ENCODE peak calls at places on chromosomes 11 and 22, in six cellular contexts. Z is HepG2, V is IMR-90, I is SK-N-SH, J is GM12878, P is K562. C is an unnamed sample.

GRCh38 chr22:29029202-29030000 is 32.2 kb downstream of the C22orf31 start:
- DNase-seq in Z (no peak), J (no peak), V (no peak), P (no peak), I (no peak), C (no peak)

GRCh38 chr11:57414612-57415212 is 12.2 kb downstream of the SLC43A3 start:
- DNase-seq in P (no peak), I (no peak), Z (no peak), V (no peak), J (no peak), C (no peak)

GRCh38 chr22:37234736-37235711 is 9.0 kb downstream of the RAC2 start:
- DNase-seq in I (no peak), P (no peak), Z (no peak), V (no peak), J (no peak), C (no peak)

GRCh38 chr11:116707250-116707649 is 65.5 kb downstream of the BUD13 start:
- DNase-seq in Z (no peak), V (no peak), I (no peak), P (no peak), J (no peak), C (no peak)

GRCh38 chr11:35794850-35795249 is 132.3 kb downstream of the TRIM44 start:
- DNase-seq in V (peak; percentile 88), P (no peak), I (no peak), J (no peak), Z (no peak), C (no peak)

GRCh38 chr22:19579880-19580279 is 55.7 kb upstream of the CLDN5 start:
- DNase-seq in Z (no peak), V (no peak), I (no peak), J (peak; percentile 7), P (peak; percentile 38), C (no peak)

GRCh38 chr11:62104816-62105610 is 18.8 kb upstream of the INCENP start:
- DNase-seq in J (no peak), V (peak; percentile 61), I (no peak), P (peak; percentile 94), Z (no peak), C (no peak)

GRCh38 chr11:61994981-61995380 is 27.5 kb upstream of the FTH1 start:
- DNase-seq in J (no peak), I (no peak), V (no peak), Z (peak; percentile 69), P (no peak), C (no peak)

GRCh38 chr22:22786301-22787115 is 101.1 kb upstream of the IGLL5 start:
- DNase-seq in I (no peak), J (no peak), Z (peak; percentile 20), P (no peak), V (no peak), C (no peak)

GRCh38 chr11:17277024-17277584 is 565 bp downstream of the NUCB2 start:
- DNase-seq in Z (no peak), J (no peak), I (no peak), V (peak; percentile 63), P (peak; percentile 40), C (peak; percentile 24)

GRCh38 chr11:66934971-66935779 is 23.0 kb downstream of the PC start:
- DNase-seq in V (peak; percentile 73), J (no peak), I (no peak), P (peak; percentile 92), Z (no peak), C (no peak)

GRCh38 chr22:29337631-29338284 is 22.3 kb upstream of the RASL10A start:
- DNase-seq in I (no peak), V (no peak), Z (no peak), P (no peak), J (no peak), C (no peak)

GRCh38 chr22:50498322-50498861 is 9.1 kb downstream of the LMF2 start:
- DNase-seq in I (peak; percentile 77), J (no peak), Z (peak; percentile 80), V (peak; percentile 51), P (peak; percentile 89), C (peak; percentile 72)

GRCh38 chr11:69292221-69292648 is 1.7 kb upstream of the MYEOV start:
- DNase-seq in J (no peak), Z (no peak), I (no peak), V (no peak), P (peak; percentile 66), C (peak; percentile 34)

GRCh38 chr22:22150457-22150856 is 94.1 kb upstream of the VPREB1 start:
- DNase-seq in J (no peak), I (no peak), P (no peak), V (no peak), Z (no peak), C (no peak)

GRCh38 chr22:17079572-17079971 is 5.2 kb upstream of the IL17RA start:
- DNase-seq in J (no peak), V (peak; percentile 22), Z (no peak), P (no peak), I (no peak), C (no peak)

GRCh38 chr11:35618497-35619029 is 303 bp downstream of the FJX1 start:
- DNase-seq in J (no peak), Z (no peak), I (peak; percentile 78), P (peak; percentile 25), V (peak; percentile 51), C (peak; percentile 50)

GRCh38 chr11:134440851-134441645 is 29.0 kb upstream of the B3GAT1 start:
- DNase-seq in P (no peak), J (no peak), V (no peak), I (no peak), Z (no peak), C (no peak)

GRCh38 chr11:129063118-129063517 is 120.4 kb upstream of the TP53AIP1 start:
- DNase-seq in Z (no peak), I (no peak), J (no peak), V (no peak), P (no peak), C (no peak)

GRCh38 chr11:74720596-74721478 is 10.4 kb downstream of the CHRDL2 start:
- DNase-seq in I (no peak), V (peak; percentile 89), P (no peak), J (no peak), Z (no peak), C (no peak)

GRCh38 chr11:10460611-10461275 is 5.7 kb downstream of the AMPD3 start:
- DNase-seq in Z (no peak), P (no peak), I (no peak), J (no peak), V (no peak), C (no peak)

GRCh38 chr11:20035701-20036601 is 124.3 kb downstream of the DBX1 start:
- DNase-seq in J (no peak), V (peak; percentile 99), P (peak; percentile 54), I (no peak), Z (peak; percentile 91), C (peak; percentile 96)

GRCh38 chr11:109305009-109305408 is 117.0 kb upstream of the C11orf87 start:
- DNase-seq in V (no peak), Z (no peak), P (no peak), J (no peak), I (no peak), C (no peak)

GRCh38 chr11:107247189-107247588 is 210.4 kb downstream of the CWF19L2 start:
- DNase-seq in P (no peak), V (no peak), I (no peak), J (no peak), Z (no peak), C (no peak)

GRCh38 chr11:107249054-107249453 is 208.6 kb downstream of the CWF19L2 start:
- DNase-seq in Z (no peak), I (no peak), V (no peak), J (no peak), P (no peak), C (no peak)

DNA sequence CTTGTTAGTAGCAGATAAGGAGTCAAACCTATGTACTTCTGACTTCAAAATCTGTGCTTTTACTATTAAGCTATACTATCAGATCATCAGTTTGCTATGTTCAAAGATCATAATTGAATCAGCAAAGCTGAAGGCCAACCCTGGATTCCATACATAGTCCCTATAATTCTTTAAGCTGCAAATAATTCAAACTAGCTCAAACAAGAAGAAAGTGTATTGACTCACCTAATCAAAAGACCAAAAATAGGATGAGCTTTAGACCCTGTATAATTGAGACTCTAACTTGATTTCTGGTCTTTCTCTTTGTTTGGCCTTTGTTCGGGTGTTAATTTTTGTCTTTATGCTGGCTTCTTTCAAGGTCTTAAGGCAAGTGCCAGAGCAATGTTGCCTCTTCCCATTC is 213.7 kb downstream of the CWF19L2 start:
- DNase-seq in V (no peak), J (no peak), P (no peak), I (no peak), Z (peak; percentile 59), C (no peak)
- TF ChIP-seq SMC3 in V (no peak), J (no peak), P (no peak), I (no peak), Z (no peak), C (no peak)

GRCh38 chr22:42434748-42435425 is 2.7 kb upstream of the NFAM1 start:
- DNase-seq in I (no peak), P (no peak), Z (no peak), V (no peak), J (no peak), C (no peak)

GRCh38 chr22:42436402-42436801 is 4.2 kb upstream of the NFAM1 start:
- DNase-seq in V (no peak), I (no peak), J (no peak), P (no peak), Z (no peak), C (no peak)

GRCh38 chr22:42433754-42434153 is 1.6 kb upstream of the NFAM1 start:
- DNase-seq in Z (no peak), I (no peak), J (no peak), V (no peak), P (no peak), C (no peak)

GRCh38 chr22:42432818-42433217 is 615 bp upstream of the NFAM1 start:
- DNase-seq in Z (no peak), I (no peak), V (no peak), J (no peak), P (no peak), C (no peak)

GRCh38 chr22:42434283-42434682 is 2.1 kb upstream of the NFAM1 start:
- DNase-seq in I (peak; percentile 62), P (no peak), Z (no peak), J (no peak), V (no peak), C (no peak)
- TF ChIP-seq SMC3 in I (no peak), P (no peak), Z (no peak), J (no peak), V (no peak), C (no peak)

GRCh38 chr11:64970731-64971151 is 1.2 kb downstream of the MAJIN start:
- DNase-seq in P (no peak), V (no peak), Z (no peak), I (no peak), J (no peak), C (peak; percentile 53)
- TF ChIP-seq SMC3 in P (no peak), V (no peak), Z (no peak), I (no peak), J (no peak), C (no peak)

DNA sequence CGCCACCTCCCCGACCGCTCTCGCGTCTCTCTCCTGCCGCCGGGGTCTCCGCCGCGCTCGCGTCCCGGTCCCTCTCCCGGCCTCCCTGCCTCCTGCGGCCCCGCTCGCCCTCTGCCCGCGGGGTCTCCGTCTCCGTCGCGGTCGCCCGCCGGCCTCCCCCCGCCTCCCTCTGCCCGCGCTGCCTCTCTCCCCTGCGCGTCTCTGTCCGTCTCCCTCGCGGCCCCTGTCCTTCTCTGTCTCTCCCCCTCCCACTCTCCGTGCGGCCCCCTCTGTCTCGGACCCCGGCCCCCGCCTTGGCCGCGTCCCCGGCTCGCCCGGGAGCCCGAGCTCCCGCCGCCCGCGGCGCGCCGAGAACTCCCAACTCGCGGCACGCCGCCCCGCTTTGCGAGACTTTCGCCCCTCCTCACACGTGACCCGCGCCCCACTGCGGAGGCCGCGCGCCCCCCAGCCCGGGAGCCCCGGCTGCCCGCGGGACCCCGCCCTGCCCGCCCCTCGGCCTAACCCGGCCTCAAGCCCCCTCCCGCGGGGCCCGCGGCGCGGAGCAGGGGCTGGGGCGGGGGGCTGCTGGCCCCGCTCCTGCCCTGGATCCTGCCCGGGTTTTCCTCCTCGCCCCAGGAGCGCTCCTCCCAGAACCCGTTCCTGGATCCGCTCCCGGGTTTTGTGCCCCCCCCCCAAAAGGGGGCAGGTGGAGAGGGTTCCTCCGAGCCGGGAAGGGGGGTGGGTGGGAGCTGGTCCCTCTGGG is 702 bp upstream of the KCNJ4 start:
- DNase-seq in V (peak; percentile 26), J (no peak), I (peak; percentile 86), Z (no peak), P (peak; percentile 58), C (no peak)
- TF ChIP-seq SMC3 in V (no peak), J (no peak), I (no peak), Z (no peak), P (no peak), C (no peak)